ENCODE peak calls at places on chromosomes 5 and 9, in four cellular contexts. A is transverse colon, J is IMR-90, H is heart left ventricle. T is an unnamed sample.

GRCh38 chr5:9350301-9350797 is 195.5 kb downstream of the SEMA5A start:
- DNase-seq in J (peak), A (no peak), H (no peak), T (no peak)

GRCh38 chr5:80284720-80285119 is 28.9 kb upstream of the SERINC5 start:
- DNase-seq in J (no peak), A (no peak), H (no peak), T (no peak)

GRCh38 chr5:169591636-169592035 is 8.1 kb downstream of the SPDL1 start:
- DNase-seq in A (no peak), H (no peak), J (peak), T (no peak)

GRCh38 chr5:108650997-108651396 is 96.7 kb upstream of the FER start:
- DNase-seq in H (no peak), A (no peak), J (peak), T (no peak)

GRCh38 chr5:55172937-55173695 is at the start of gene CDC20B:
- DNase-seq in H (peak), J (peak), A (peak), T (peak)

GRCh38 chr9:124890179-124890578 is 28.2 kb downstream of the ARPC5L start:
- DNase-seq in H (no peak), J (no peak), A (no peak), T (no peak)

GRCh38 chr9:117265253-117265652 is 149.6 kb downstream of the ASTN2 start:
- DNase-seq in J (no peak), H (no peak), A (no peak), T (no peak)

GRCh38 chr5:179819296-179820126 is 1.2 kb upstream of the SQSTM1 start:
- DNase-seq in H (no peak), J (peak), A (peak), T (peak)

GRCh38 chr5:151638619-151639018 is 47.5 kb upstream of the FAT2 start:
- DNase-seq in H (no peak), A (no peak), J (no peak), T (no peak)

GRCh38 chr5:159156839-159157238 is 52.5 kb downstream of the RNF145 start:
- DNase-seq in J (peak), A (peak), H (no peak), T (no peak)

GRCh38 chr5:15717002-15717401 is 217.0 kb downstream of the FBXL7 start:
- DNase-seq in A (no peak), J (peak), H (no peak), T (no peak)

GRCh38 chr9:37029304-37029775 is 4.7 kb downstream of the PAX5 start:
- DNase-seq in H (no peak), J (no peak), A (no peak), T (no peak)

GRCh38 chr5:74647096-74647495 is 6.6 kb upstream of the ENC1 start:
- DNase-seq in J (no peak), H (no peak), A (no peak), T (no peak)

GRCh38 chr5:7094626-7095025 is 301.3 kb upstream of the ADCY2 start:
- DNase-seq in A (no peak), J (no peak), H (no peak), T (no peak)

GRCh38 chr5:158271155-158271554 is 412.2 kb upstream of the CLINT1 start:
- DNase-seq in J (no peak), A (no peak), H (no peak), T (no peak)

GRCh38 chr9:30065888-30066287 is 2318.6 kb upstream of the ACO1 start:
- DNase-seq in A (no peak), J (no peak), H (no peak), T (no peak)

GRCh38 chr5:140178482-140179116 is 3.6 kb downstream of the CYSTM1 start:
- DNase-seq in H (no peak), J (no peak), A (no peak), T (no peak)

GRCh38 chr9:27377811-27378345 is 80.9 kb upstream of the EQTN start:
- DNase-seq in A (no peak), H (no peak), J (no peak), T (no peak)

GRCh38 chr9:126514037-126514821 is 99.5 kb upstream of the LMX1B start:
- DNase-seq in J (peak), A (peak), H (peak), T (peak)

GRCh38 chr9:129027224-129027684 is 877 bp downstream of the SH3GLB2 start:
- DNase-seq in A (no peak), J (no peak), H (no peak), T (no peak)

GRCh38 chr9:73441890-73442818 is 290.5 kb downstream of the ANXA1 start:
- DNase-seq in H (no peak), J (no peak), A (no peak), T (no peak)

GRCh38 chr9:77912895-77913693 is 118.5 kb downstream of the GNAQ start:
- DNase-seq in A (no peak), H (no peak), J (peak), T (no peak)

GRCh38 chr9:114494776-114495569 is 10.3 kb downstream of the WHRN start:
- DNase-seq in H (no peak), A (no peak), J (no peak), T (no peak)

GRCh38 chr9:34233691-34234090 is 54.8 kb downstream of the UBAP1 start:
- DNase-seq in J (peak), A (no peak), H (no peak), T (no peak)

GRCh38 chr9:15999422-16000339 is 446.8 kb downstream of the CCDC171 start:
- DNase-seq in H (no peak), A (no peak), J (peak), T (no peak)

GRCh38 chr9:133472277-133472645 is 6.6 kb downstream of the SLC2A6 start:
- DNase-seq in J (no peak), A (no peak), H (no peak), T (no peak)

GRCh38 chr9:133470427-133470924 is 8.4 kb downstream of the SLC2A6 start:
- DNase-seq in J (no peak), H (no peak), A (no peak), T (no peak)

GRCh38 chr9:133470988-133471387 is 7.9 kb downstream of the SLC2A6 start:
- DNase-seq in J (no peak), H (no peak), A (no peak), T (no peak)

GRCh38 chr9:133472753-133473378 is 6.0 kb downstream of the SLC2A6 start:
- DNase-seq in H (no peak), J (no peak), A (no peak), T (no peak)

GRCh38 chr9:133471551-133472276 is 7.2 kb downstream of the SLC2A6 start:
- DNase-seq in J (no peak), H (no peak), A (peak), T (peak)
- TF ChIP-seq POLR2A in J (no peak), H (no peak), A (no peak), T (no peak)

GRCh38 chr9:14321517-14322125 is 7.7 kb upstream of the NFIB start:
- DNase-seq in J (no peak), H (no peak), A (no peak), T (no peak)

GRCh38 chr9:14323969-14324366 is 10.0 kb upstream of the NFIB start:
- DNase-seq in A (no peak), H (no peak), J (no peak), T (no peak)

GRCh38 chr9:14320272-14321245 is 6.6 kb upstream of the NFIB start:
- DNase-seq in J (peak), A (peak), H (no peak), T (no peak)

GRCh38 chr9:14323083-14323968 is 9.4 kb upstream of the NFIB start:
- DNase-seq in A (no peak), J (no peak), H (no peak), T (no peak)

GRCh38 chr9:14322211-14323082 is 8.5 kb upstream of the NFIB start:
- DNase-seq in H (peak), A (peak), J (peak), T (peak)
- TF ChIP-seq POLR2A in H (peak), A (peak), J (no peak), T (peak)

GRCh38 chr5:32312194-32312681 is 501 bp downstream of the MTMR12 start:
- DNase-seq in H (peak), J (peak), A (peak), T (peak)
- TF ChIP-seq POLR2A in H (no peak), J (peak), A (peak), T (peak)

DNA sequence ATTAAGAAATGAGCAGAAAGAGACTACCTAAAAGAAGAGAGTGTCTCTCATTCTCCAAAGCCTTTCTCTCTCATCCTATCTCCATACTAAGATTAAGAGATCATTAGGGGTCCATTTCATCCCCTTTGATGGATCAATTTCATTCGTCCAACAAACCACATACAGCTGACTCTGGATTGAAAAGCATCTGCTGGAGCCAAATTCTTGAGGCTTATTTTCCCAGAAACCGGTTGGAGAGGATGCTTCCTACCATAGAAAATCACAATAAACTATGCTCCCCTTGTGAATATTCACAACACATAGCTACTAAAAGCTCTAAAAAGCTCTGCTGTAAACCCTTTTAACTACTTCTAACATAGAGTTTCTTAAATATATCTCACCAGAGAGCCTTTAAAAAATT is 755.0 kb upstream of the ZNF608 start:
- DNase-seq in J (no peak), A (no peak), H (no peak), T (no peak)
- TF ChIP-seq POLR2A in J (no peak), A (no peak), H (no peak), T (no peak)

GRCh38 chr9:136093331-136093986 is 1.6 kb downstream of the NACC2 start:
- DNase-seq in H (peak), J (no peak), A (no peak), T (peak)

GRCh38 chr9:136095495-136096058 is 488 bp upstream of the NACC2 start:
- DNase-seq in A (no peak), J (peak), H (no peak), T (no peak)

GRCh38 chr9:136095028-136095494 is at the start of gene NACC2:
- DNase-seq in A (peak), J (peak), H (peak), T (peak)

GRCh38 chr9:136092741-136093140 is 2.3 kb downstream of the NACC2 start:
- DNase-seq in H (peak), A (no peak), J (no peak), T (no peak)

GRCh38 chr9:136093995-136094881 is 851 bp downstream of the NACC2 start:
- DNase-seq in J (peak), A (peak), H (peak), T (peak)
- TF ChIP-seq POLR2A in J (no peak), A (no peak), H (no peak), T (no peak)

GRCh38 chr5:60673329-60673728 is 26.6 kb downstream of the DEPDC1B start:
- DNase-seq in A (no peak), J (no peak), H (no peak), T (no peak)
- TF ChIP-seq POLR2A in A (no peak), J (no peak), H (no peak), T (no peak)

DNA sequence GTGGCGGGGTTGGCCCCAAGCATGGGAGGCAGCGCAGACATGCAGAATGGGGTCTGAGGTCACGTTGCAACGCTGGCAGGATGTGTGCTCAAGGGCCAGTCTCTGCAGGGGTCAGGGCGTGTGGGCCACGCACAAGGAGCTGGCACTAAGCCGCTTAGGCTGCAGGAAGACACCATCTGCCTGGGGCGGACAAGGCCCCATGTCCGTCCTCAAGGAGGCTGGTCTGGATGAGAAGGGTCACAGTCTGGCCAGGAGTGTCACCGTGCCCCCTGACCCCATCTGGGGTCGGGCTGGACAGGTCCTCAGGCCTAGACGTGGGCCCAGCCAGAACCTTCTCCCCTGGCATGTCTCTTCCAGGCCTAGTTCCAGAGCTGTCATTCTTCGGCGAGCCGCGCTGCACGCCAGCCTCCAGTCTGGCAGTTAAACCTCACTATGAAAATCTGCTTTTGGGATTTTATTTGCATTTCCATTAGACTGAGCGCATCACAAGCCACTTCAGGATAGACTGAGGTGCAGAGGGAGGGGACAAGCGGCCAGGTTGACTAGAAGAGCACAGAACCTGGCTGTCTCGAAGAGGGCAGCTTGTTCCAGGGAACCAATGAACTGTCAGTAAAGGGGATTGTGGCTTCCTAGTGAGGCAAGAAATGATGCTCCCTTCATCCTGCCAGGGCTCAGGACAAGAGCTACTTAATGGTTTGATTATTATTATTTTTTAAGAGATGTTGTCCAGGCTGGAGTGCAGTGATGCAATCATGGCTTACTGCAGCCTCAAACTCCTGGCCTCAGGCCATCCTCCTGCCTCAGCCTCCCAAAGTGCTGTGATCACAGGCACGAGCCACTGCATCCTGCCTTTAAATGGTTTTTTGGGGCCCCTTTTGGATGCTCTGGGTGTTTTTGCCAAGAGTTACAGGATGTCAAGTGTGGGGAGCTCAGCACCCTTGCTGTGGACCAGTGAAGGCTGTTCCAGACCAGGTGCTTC is 4.3 kb downstream of the BRD3OS start:
- DNase-seq in H (no peak), A (no peak), J (no peak), T (no peak)
- TF ChIP-seq POLR2A in H (no peak), A (no peak), J (no peak), T (no peak)

GRCh38 chr9:83957029-83957513 is 22.9 kb downstream of the HNRNPK start:
- DNase-seq in H (no peak), A (peak), J (no peak), T (no peak)

GRCh38 chr9:83960991-83961390 is 19.0 kb downstream of the HNRNPK start:
- DNase-seq in J (no peak), A (no peak), H (no peak), T (no peak)

GRCh38 chr9:83959061-83959460 is 21.0 kb downstream of the HNRNPK start:
- DNase-seq in J (peak), H (no peak), A (no peak), T (peak)

GRCh38 chr9:83955985-83956287 is 24.1 kb downstream of the HNRNPK start:
- DNase-seq in A (no peak), J (no peak), H (no peak), T (no peak)

DNA sequence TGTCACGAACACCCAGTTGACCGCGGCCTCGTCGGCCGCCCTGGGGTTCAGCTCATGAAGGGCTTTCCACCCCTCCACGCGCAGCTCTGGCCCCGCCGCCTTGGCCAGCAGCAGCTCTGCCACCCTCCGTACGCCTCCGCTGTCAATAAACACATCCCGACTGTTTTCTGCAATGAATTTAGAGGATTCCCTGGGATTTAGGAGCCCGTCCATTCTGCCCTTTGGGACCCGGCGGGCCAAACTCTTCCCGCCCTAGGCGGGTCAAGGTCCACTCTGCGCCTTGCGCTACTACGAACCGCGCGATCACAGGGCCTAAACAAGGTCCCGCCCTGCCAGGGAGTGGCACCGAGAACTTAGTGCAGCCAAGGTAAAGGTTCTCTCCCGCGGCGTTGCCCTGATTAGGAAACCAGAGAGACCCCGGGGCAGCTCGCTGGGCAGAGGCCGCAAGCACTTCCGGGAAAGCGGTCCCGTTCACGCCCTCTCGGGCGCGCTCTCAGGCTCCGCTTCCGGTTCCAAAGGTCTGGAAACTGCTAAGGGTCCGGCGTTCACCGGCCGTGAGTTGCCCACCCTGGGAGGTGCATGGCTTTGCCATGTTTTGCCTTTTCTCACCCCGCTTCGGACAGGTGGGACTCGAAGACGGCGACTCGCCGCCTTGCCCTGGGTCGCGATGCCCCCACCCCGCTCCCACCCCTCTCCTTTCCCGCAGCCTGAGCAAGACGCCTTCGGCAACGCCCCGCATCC is 23.6 kb downstream of the HNRNPK start:
- DNase-seq in H (peak), J (no peak), A (peak), T (peak)
- TF ChIP-seq POLR2A in H (peak), J (no peak), A (peak), T (no peak)

GRCh38 chr9:127751269-127752054 is 16.4 kb upstream of the TOR2A start:
- DNase-seq in H (no peak), A (no peak), J (no peak), T (no peak)
- TF ChIP-seq POLR2A in H (no peak), A (no peak), J (no peak), T (no peak)

GRCh38 chr9:127770905-127771569 is 7.4 kb downstream of the SH2D3C start:
- DNase-seq in A (peak), J (peak), H (peak), T (peak)
- TF ChIP-seq POLR2A in A (peak), J (no peak), H (peak), T (peak)

T was measured in adrenal gland.